ENCODE peak calls at places on chromosome 16, in five cellular contexts. V, M, G, O and Y are unnamed samples.

GRCh38 chr16:25488435-25488834 is 203.3 kb upstream of the HS3ST4 start:
- DNase-seq in V (no peak), M (no peak), G (no peak), O (no peak), Y (no peak)

GRCh38 chr16:78844682-78845081 is 745.2 kb downstream of the WWOX start:
- DNase-seq in V (no peak), M (no peak), G (no peak), O (peak), Y (peak)

GRCh38 chr16:79286646-79287423 is 313.7 kb downstream of the MAF start:
- DNase-seq in V (peak), M (peak), G (peak), O (peak), Y (peak)

GRCh38 chr16:85573696-85574641 is 39.2 kb upstream of the GSE1 start:
- DNase-seq in V (peak), M (no peak), G (peak), O (peak), Y (no peak)

GRCh38 chr16:61261315-61261714 is 774.9 kb downstream of the CDH8 start:
- DNase-seq in V (no peak), M (no peak), G (no peak), O (no peak), Y (no peak)

GRCh38 chr16:50133214-50133613 is 19.9 kb upstream of the TENT4B start:
- DNase-seq in V (no peak), M (no peak), G (no peak), O (no peak), Y (no peak)

GRCh38 chr16:11045846-11046245 is 101.5 kb downstream of the CLEC16A start:
- DNase-seq in V (no peak), M (no peak), G (peak), O (no peak), Y (no peak)

GRCh38 chr16:47387026-47387734 is 73.7 kb downstream of the ITFG1 start:
- DNase-seq in V (no peak), M (no peak), G (no peak), O (no peak), Y (no peak)

GRCh38 chr16:30096862-30097563 is 1.0 kb upstream of the YPEL3 start:
- DNase-seq in V (no peak), M (no peak), G (no peak), O (no peak), Y (no peak)

GRCh38 chr16:57781741-57782606 is 20.3 kb downstream of the KIFC3 start:
- DNase-seq in V (no peak), M (no peak), G (no peak), O (no peak), Y (no peak)

GRCh38 chr16:64304376-64304775 is 817.5 kb downstream of the CDH11 start:
- DNase-seq in V (no peak), M (no peak), G (no peak), O (no peak), Y (no peak)

GRCh38 chr16:68229431-68230175 is 6.3 kb downstream of the ESRP2 start:
- DNase-seq in V (peak), M (peak), G (peak), O (peak), Y (no peak)

GRCh38 chr16:28534542-28535373 is 4.0 kb downstream of the NUPR1 start:
- DNase-seq in V (peak), M (no peak), G (peak), O (no peak), Y (peak)

DNA sequence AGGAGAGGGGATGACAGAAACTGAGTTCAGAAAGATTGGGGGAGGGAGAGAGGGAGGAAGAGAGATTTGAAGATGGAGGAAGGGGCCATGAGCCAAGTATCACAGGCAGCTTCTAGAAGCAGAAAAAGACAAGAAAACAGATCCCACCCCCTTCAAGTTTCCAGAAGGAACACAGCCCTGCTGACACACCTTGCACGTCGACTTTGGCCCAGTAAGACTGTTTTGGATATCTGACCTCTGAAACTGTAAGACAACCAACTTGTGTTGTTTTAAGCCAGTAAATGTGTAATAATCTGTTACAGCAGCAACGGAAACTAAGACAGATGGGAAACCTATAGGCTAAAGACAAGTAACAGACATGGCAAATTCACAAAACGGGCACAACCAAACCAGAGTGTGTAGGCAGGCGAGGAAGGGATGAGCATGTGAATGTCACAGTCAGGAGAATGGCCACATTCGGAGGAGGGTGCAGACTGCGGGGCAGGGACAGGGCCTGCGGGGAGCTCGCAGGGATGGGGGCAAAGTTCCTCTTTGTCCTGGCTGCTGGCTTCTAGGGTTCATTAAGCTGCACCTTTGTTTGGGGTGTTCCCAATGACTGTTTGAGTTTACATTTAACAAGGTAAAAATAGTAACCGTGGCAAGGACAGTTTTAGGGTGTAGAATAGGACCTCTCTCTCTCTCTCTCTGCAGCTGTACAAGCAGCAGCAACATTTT is 18.3 kb upstream of the ATP2C2 start:
- DNase-seq in V (no peak), M (no peak), G (no peak), O (no peak), Y (no peak)
- TF ChIP-seq POLR2A in V (no peak), M (no peak), G (no peak), O (no peak), Y (no peak)

DNA sequence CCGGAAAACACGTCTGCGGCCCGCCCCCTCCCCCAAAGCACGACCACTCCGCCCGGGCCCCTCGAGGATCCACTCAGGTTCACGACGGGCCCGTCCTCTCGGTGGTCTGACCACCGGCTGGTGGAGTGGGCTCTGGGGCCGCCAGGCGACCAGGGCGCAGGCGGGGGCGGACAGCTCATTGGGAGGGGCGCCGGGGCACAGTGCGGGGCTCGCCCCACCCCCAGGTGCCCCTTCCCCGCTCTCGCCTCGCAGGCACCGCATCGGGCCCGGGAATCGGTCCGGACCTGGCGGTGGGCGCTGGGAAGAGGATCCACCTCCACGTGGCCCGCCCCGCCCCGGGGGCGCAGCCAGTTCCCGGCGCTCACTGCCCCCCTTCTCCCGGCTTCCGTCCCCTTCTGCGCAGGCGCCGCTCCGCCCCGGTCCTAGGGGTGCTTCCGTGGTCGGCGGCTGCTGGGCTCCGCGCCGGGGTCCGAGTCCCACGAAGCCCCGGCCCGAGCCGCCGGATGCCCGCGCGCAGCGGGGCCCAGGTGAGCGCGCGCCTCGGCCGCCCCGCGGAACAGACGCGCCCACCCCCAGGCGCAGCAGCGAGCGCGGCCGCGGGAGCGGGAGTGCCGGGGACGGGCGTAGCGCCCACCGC is at the start of gene MPG:
- DNase-seq in V (peak), M (peak), G (peak), O (peak), Y (peak)
- TF ChIP-seq CTCF in V (no peak), M (no peak), G (no peak), O (no peak), Y (no peak)

DNA sequence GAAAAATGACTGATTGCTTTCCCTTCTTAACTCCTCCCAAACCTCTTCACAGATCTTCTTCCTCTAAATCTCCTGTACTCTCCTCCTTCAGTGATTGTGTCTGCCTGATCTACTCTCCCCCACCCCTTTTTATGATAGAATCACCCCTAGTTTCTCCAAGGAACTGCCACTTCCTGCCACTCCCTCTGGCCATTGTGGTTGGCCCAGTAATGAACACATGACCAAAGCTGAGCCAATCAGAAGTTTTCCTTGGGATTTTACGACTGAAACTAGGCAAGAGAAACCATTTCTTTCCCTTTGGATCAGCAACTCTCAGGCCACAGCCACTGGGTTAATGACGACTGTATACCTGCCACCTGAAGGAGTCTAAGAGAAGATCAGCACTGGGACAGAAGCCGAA is 15.9 kb downstream of the IRX3 start:
- DNase-seq in V (no peak), M (no peak), G (no peak), O (no peak), Y (no peak)
- TF ChIP-seq POLR2A in V (no peak), M (no peak), G (no peak), O (no peak), Y (no peak)

GRCh38 chr16:48918520-48919258 is 308.7 kb upstream of the N4BP1 start:
- DNase-seq in V (no peak), M (no peak), G (no peak), O (no peak), Y (no peak)
- TF ChIP-seq CTCF in V (no peak), M (no peak), G (no peak), O (no peak), Y (no peak)

DNA sequence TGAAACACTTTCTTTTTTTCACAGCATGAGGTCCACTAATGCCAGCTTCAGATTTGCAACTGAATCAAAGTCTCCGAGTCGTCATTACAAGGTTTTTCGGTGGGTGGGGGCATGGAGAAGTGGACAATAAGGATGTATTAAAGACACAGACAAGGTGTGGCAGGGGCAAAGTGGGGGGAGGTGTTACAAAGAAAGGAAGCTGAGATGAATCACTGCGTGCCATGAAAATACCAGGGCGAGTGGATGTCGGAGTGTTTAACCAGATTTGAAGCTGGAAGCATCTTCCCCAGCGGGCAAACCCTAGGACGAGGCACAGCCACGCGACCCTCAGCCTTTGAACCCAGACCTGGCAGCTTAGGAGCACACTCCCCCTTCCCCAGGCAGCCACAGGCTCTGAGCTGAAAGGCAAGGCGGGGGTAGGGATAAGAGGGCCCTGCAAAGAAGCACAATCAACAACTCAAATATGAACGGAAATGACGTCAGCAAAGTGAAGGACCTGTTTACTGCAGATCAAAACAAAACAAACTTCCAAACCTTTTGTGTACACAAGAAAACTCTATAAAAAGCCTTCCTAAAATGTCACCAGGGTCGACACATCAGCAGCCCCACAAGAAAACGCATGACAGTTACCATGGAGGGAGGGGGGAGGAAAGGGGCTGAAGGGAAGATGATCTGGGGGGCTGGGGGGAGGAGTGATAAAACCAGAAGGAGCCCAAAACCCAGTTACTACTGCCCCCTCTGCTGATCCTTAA is 5.6 kb upstream of the ZFHX3 start:
- DNase-seq in V (no peak), M (no peak), G (peak), O (no peak), Y (no peak)
- TF ChIP-seq POLR2A in V (no peak), M (no peak), G (no peak), O (no peak), Y (peak)

GRCh38 chr16:55655709-55656694 is at the start of gene SLC6A2:
- DNase-seq in V (peak), M (peak), G (no peak), O (no peak), Y (no peak)
- TF ChIP-seq CTCF in V (no peak), M (no peak), G (no peak), O (peak), Y (no peak)

DNA sequence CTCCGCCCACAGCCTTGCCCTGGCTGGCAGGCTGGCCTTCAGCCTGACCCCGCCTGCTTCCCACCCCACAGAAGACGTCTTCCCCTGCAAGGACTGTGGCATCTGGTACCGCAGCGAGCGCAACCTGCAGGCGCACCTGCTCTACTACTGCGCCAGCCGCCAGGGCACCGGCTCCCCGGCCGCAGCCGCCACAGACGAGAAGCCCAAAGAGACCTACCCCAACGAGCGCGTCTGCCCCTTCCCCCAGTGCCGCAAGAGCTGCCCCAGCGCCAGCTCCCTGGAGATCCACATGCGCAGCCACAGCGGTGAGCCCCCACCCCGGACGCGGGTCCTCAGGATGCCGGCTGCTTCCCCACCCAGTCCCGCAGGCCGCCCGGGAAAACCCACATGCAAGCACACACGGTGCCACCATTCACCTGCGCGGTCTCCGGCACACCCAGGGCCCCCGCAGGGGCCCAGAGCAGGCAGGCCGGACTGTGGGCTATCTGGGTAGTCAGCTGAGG is 38.2 kb upstream of the ZC3H18 start:
- DNase-seq in V (no peak), M (no peak), G (no peak), O (no peak), Y (no peak)
- TF ChIP-seq POLR2A in V (no peak), M (no peak), G (no peak), O (no peak), Y (no peak)

GRCh38 chr16:4847774-4848587 is 700 bp downstream of the UBN1 start:
- DNase-seq in V (peak), M (peak), G (peak), O (peak), Y (peak)
- TF ChIP-seq CTCF in V (no peak), M (no peak), G (no peak), O (no peak), Y (no peak)

DNA sequence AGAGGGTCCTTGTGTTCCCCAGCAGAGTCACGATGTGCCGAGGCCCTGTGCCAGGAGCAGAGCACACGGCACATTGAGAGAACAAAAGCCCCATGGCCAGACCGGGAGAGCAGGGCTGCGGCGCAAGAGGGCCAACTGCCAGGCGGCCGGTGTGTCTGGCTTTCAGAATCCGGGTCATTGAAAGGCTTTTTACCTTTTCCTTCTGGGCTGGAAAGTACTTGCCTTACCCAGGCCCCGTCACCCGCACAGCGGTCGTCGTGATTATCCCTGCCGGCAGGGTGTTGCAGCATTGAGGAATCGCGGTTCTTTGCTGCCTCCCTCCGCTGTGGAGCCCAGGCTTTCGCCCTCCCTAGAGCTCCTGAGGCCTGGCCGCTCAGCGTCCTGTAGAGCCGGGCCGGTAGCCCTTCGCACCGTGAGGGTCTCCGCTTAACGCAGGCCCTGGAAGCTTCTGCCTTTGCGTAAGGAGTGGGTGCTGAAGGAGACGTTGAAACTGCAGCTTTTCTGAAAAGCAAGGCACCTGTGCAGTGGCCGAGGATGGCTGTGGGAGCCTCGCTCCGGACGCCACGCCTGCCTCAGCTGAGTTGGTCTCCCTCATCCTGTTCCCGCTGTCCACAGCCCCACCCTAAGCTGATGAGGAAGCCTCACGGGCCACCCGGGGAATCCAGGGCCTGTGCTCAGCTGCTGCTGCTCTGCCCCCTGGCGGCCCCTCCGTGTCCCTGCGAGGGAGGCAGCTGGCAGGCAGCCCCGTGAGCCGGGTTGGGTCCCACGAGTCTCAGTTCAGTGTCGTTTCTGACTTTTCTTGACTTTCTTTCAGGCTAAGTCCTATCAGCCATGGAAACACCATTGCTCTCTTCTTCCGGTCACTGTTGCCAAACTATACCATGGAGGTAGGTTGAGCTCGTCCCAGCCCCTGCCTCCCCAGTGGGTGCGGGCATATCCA is 8.6 kb upstream of the MC1R start:
- DNase-seq in V (peak), M (peak), G (peak), O (peak), Y (peak)
- TF ChIP-seq POLR2A in V (no peak), M (no peak), G (no peak), O (no peak), Y (no peak)

GRCh38 chr16:81880816-81881215 is 101.7 kb downstream of the PLCG2 start:
- DNase-seq in V (no peak), M (no peak), G (no peak), O (no peak), Y (no peak)

GRCh38 chr16:81881228-81881627 is 102.1 kb downstream of the PLCG2 start:
- DNase-seq in V (no peak), M (no peak), G (no peak), O (no peak), Y (no peak)

GRCh38 chr16:81882559-81882958 is 103.5 kb downstream of the PLCG2 start:
- DNase-seq in V (no peak), M (no peak), G (no peak), O (no peak), Y (no peak)

GRCh38 chr16:81878529-81878928 is 99.4 kb downstream of the PLCG2 start:
- DNase-seq in V (no peak), M (no peak), G (no peak), O (no peak), Y (no peak)

DNA sequence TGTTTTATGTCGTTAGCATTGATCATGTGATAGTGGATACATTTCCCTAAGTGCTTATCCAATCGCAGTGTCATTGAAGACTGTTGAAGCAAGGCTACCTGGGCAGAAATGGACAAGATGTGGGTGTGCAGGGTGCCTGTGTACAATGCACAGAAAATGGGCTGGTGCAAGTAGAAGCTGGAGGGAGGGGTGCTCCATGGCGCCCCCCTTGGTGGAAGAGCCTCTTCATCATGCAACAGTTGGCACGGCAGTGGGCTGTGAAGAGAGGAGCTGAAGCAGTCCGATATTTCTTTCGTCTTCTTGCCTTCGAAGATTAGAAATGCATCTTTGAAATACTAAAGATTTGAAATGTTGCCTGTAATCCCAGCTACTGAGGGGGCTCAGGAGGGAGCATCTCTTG is 100.5 kb downstream of the PLCG2 start:
- DNase-seq in V (no peak), M (no peak), G (no peak), O (no peak), Y (no peak)
- TF ChIP-seq CTCF in V (no peak), M (no peak), G (no peak), O (no peak), Y (no peak)